ENCODE peak calls at places on chromosome 15, in eight cellular contexts. U is DMS153; R is stimulated activated CD4-positive, alpha-beta T cell treated with anti-CD3 and anti-CD28 coated beads, Interleukin-12 subunit alpha, Interleukin-12 subunit beta, amount 100 ng/mL, for 4 hours; M is NCI-H1694; Z is upper lobe of right lung; J is type B pancreatic cell; S is C1 segment of cervical spinal cord; G is WTC11. C is an unnamed sample.
A peak's percentile ranks its signal among the peaks of the same experiment; 100 is the strongest.

GRCh38 chr15:40054746-40055575 is 16.0 kb upstream of the SRP14 start:
- DNase-seq in R (no peak), J (peak; percentile 51), M (no peak), S (no peak), Z (no peak), U (peak; percentile 25), G (no peak), C (no peak)

GRCh38 chr15:60972866-60973265 is 256.2 kb downstream of the RORA start:
- DNase-seq in Z (no peak), R (no peak), J (no peak), G (no peak), U (no peak), S (no peak), M (no peak), C (no peak)

GRCh38 chr15:51121631-51122225 is 27.0 kb upstream of the TNFAIP8L3 start:
- DNase-seq in R (no peak), J (no peak), Z (no peak), S (no peak), U (no peak), G (no peak), M (no peak), C (no peak)

GRCh38 chr15:45338417-45338816 is 39.9 kb downstream of the GATM start:
- DNase-seq in Z (no peak), R (no peak), J (no peak), U (no peak), S (no peak), M (no peak), G (no peak), C (no peak)

GRCh38 chr15:33874156-33874555 is 94.1 kb upstream of the CHRM5 start:
- DNase-seq in Z (no peak), G (no peak), R (no peak), U (no peak), J (no peak), S (no peak), M (no peak), C (no peak)

GRCh38 chr15:83108266-83109219 is 1.1 kb downstream of the TM6SF1 start:
- DNase-seq in J (no peak), S (peak; percentile 8), M (no peak), G (no peak), U (peak; percentile 34), Z (peak; percentile 84), R (no peak), C (no peak)

GRCh38 chr15:38205502-38206235 is 47.0 kb upstream of the SPRED1 start:
- DNase-seq in J (no peak), S (no peak), U (no peak), Z (no peak), G (no peak), R (no peak), M (no peak), C (no peak)

GRCh38 chr15:36004891-36005508 is 459.0 kb upstream of the DPH6 start:
- DNase-seq in U (no peak), Z (no peak), R (no peak), M (no peak), J (no peak), G (no peak), S (no peak), C (no peak)

GRCh38 chr15:88342666-88343065 is 86.1 kb upstream of the NTRK3 start:
- DNase-seq in U (no peak), R (no peak), J (no peak), S (no peak), M (no peak), G (no peak), Z (no peak), C (no peak)

GRCh38 chr15:55183679-55184078 is 13.1 kb downstream of the RSL24D1 start:
- DNase-seq in R (no peak), M (no peak), Z (no peak), G (no peak), S (no peak), U (no peak), J (no peak), C (no peak)

GRCh38 chr15:71055461-71055860 is 59.8 kb upstream of the THSD4 start:
- DNase-seq in U (no peak), J (no peak), Z (no peak), G (no peak), R (no peak), M (no peak), S (no peak), C (no peak)

GRCh38 chr15:83365370-83365938 is 81.0 kb upstream of the BNC1 start:
- DNase-seq in S (peak; percentile 16), J (no peak), G (peak; percentile 67), U (no peak), M (no peak), R (peak; percentile 2), Z (peak; percentile 84), C (no peak)

GRCh38 chr15:91374336-91374735 is 274.3 kb downstream of the SV2B start:
- DNase-seq in U (no peak), J (no peak), S (no peak), G (no peak), R (no peak), M (no peak), Z (no peak), C (no peak)

GRCh38 chr15:91694131-91694828 is 159.2 kb upstream of the SLCO3A1 start:
- DNase-seq in R (no peak), S (no peak), J (no peak), U (no peak), G (no peak), Z (no peak), M (no peak), C (no peak)

GRCh38 chr15:94125131-94125530 is 106.2 kb upstream of the MCTP2 start:
- DNase-seq in U (no peak), S (no peak), Z (no peak), G (no peak), R (no peak), J (no peak), M (no peak), C (no peak)

GRCh38 chr15:41653760-41654159 is 6.4 kb upstream of the MGA start:
- DNase-seq in R (no peak), S (no peak), G (no peak), J (no peak), M (no peak), U (no peak), Z (no peak), C (no peak)

GRCh38 chr15:55917881-55918296 is 75.5 kb downstream of the NEDD4 start:
- DNase-seq in M (peak; percentile 41), Z (no peak), R (no peak), U (no peak), S (no peak), J (no peak), G (no peak), C (no peak)

GRCh38 chr15:81190922-81191507 is 5.7 kb upstream of the IL16 start:
- DNase-seq in R (no peak), S (no peak), U (no peak), Z (no peak), G (no peak), M (no peak), J (no peak), C (no peak)

GRCh38 chr15:67091073-67091965 is 25.9 kb downstream of the SMAD3 start:
- DNase-seq in G (no peak), U (peak; percentile 24), Z (no peak), M (no peak), R (no peak), S (no peak), J (no peak), C (no peak)

C was measured in D721Med.